ENCODE peak calls at places on chromosomes 5 and 9, in eight cellular contexts. P is tibial nerve; D is A549; X is cardiac fibroblast; K is fibroblast of lung; H is CD8-positive, alpha-beta T cell; N is kidney epithelial cell; Q is GM12864. F is an unnamed sample.

GRCh38 chr9:133510926-133511505 is 13.7 kb downstream of the MYMK start:
- DNase-seq in P (no peak), D (no peak), X (no peak), K (no peak), H (no peak), N (no peak), Q (no peak), F (no peak)

GRCh38 chr9:98263482-98264357 is 8.3 kb upstream of the TBC1D2 start:
- DNase-seq in P (peak), D (peak), X (peak), K (peak), H (peak), N (no peak), Q (peak), F (peak)

GRCh38 chr9:18566125-18566524 is 92.2 kb downstream of the ADAMTSL1 start:
- DNase-seq in P (no peak), D (no peak), X (peak), K (peak), H (no peak), N (peak), Q (no peak), F (no peak)

GRCh38 chr9:97660345-97660744 is 26.7 kb downstream of the NCBP1 start:
- DNase-seq in P (no peak), D (no peak), X (no peak), K (no peak), H (no peak), N (no peak), Q (no peak), F (no peak)

GRCh38 chr9:83106272-83106671 is 43.3 kb upstream of the RASEF start:
- DNase-seq in P (no peak), D (no peak), X (no peak), K (no peak), H (no peak), N (no peak), Q (no peak), F (no peak)

GRCh38 chr5:139708877-139709586 is 60.9 kb downstream of the CXXC5 start:
- DNase-seq in P (no peak), D (no peak), X (peak), K (peak), H (no peak), N (peak), Q (no peak), F (no peak)

GRCh38 chr5:9512452-9512851 is 33.4 kb downstream of the SEMA5A start:
- DNase-seq in P (no peak), D (no peak), X (peak), K (peak), H (no peak), N (no peak), Q (no peak), F (no peak)

GRCh38 chr5:156824241-156824640 is 25.9 kb upstream of the PPP1R2B start:
- DNase-seq in P (no peak), D (no peak), X (no peak), K (no peak), H (no peak), N (no peak), Q (no peak), F (no peak)

GRCh38 chr5:1799110-1799601 is 481 bp downstream of the MRPL36 start:
- DNase-seq in P (no peak), D (peak), X (peak), K (peak), H (no peak), N (no peak), Q (no peak), F (no peak)

GRCh38 chr9:69180670-69181069 is 6.6 kb downstream of the TJP2 start:
- DNase-seq in P (no peak), D (peak), X (peak), K (peak), H (no peak), N (peak), Q (no peak), F (peak)

GRCh38 chr5:145787001-145787400 is 48.1 kb downstream of the PRELID2 start:
- DNase-seq in P (no peak), D (no peak), X (peak), K (peak), H (no peak), N (no peak), Q (no peak), F (no peak)

GRCh38 chr9:130347931-130348330 is 82.4 kb downstream of the HMCN2 start:
- DNase-seq in P (no peak), D (no peak), X (no peak), K (no peak), H (no peak), N (no peak), Q (no peak), F (no peak)

GRCh38 chr9:6549106-6549505 is 96.4 kb downstream of the GLDC start:
- DNase-seq in P (no peak), D (no peak), X (no peak), K (no peak), H (no peak), N (no peak), Q (no peak), F (no peak)

GRCh38 chr5:33981408-33982171 is 2.9 kb downstream of the SLC45A2 start:
- DNase-seq in P (no peak), D (no peak), X (peak), K (peak), H (no peak), N (no peak), Q (no peak), F (no peak)

GRCh38 chr5:11273180-11273882 is 512.3 kb upstream of the DAP start:
- DNase-seq in P (no peak), D (no peak), X (no peak), K (no peak), H (no peak), N (no peak), Q (no peak), F (no peak)

GRCh38 chr9:132241840-132242620 is 80.2 kb downstream of the NTNG2 start:
- DNase-seq in P (no peak), D (no peak), X (peak), K (peak), H (peak), N (no peak), Q (no peak), F (no peak)

GRCh38 chr5:312845-313244 is 8.7 kb upstream of the AHRR start:
- DNase-seq in P (no peak), D (no peak), X (no peak), K (no peak), H (no peak), N (no peak), Q (no peak), F (no peak)

GRCh38 chr9:38284768-38285080 is 107.8 kb upstream of the ALDH1B1 start:
- DNase-seq in P (no peak), D (no peak), X (no peak), K (no peak), H (peak), N (no peak), Q (no peak), F (no peak)

GRCh38 chr9:88583901-88584596 is 49.1 kb downstream of the NXNL2 start:
- DNase-seq in P (no peak), D (no peak), X (peak), K (peak), H (no peak), N (no peak), Q (no peak), F (no peak)

GRCh38 chr9:95813923-95814322 is 61.6 kb upstream of the ERCC6L2 start:
- DNase-seq in P (no peak), D (no peak), X (no peak), K (no peak), H (no peak), N (peak), Q (no peak), F (no peak)

GRCh38 chr9:19498015-19498414 is 89.2 kb downstream of the ACER2 start:
- DNase-seq in P (no peak), D (no peak), X (peak), K (peak), H (no peak), N (no peak), Q (no peak), F (no peak)

GRCh38 chr9:91465420-91465819 is 41.8 kb upstream of the NFIL3 start:
- DNase-seq in P (no peak), D (no peak), X (peak), K (peak), H (no peak), N (no peak), Q (no peak), F (no peak)

GRCh38 chr9:60546406-60546805 is 367.8 kb upstream of the SPATA31A5 start:
- DNase-seq in P (no peak), D (no peak), X (no peak), K (no peak), H (no peak), N (no peak), Q (no peak), F (no peak)

GRCh38 chr9:78788101-78788500 is 491.2 kb downstream of the PSAT1 start:
- DNase-seq in P (no peak), D (no peak), X (no peak), K (peak), H (no peak), N (no peak), Q (no peak), F (no peak)

GRCh38 chr5:137194300-137194699 is 304.8 kb downstream of the SPOCK1 start:
- DNase-seq in P (no peak), D (no peak), X (no peak), K (no peak), H (no peak), N (no peak), Q (no peak), F (no peak)

GRCh38 chr9:99299214-99300102 is 77.4 kb downstream of the SEC61B start:
- DNase-seq in P (no peak), D (no peak), X (peak), K (peak), H (no peak), N (peak), Q (no peak), F (no peak)

GRCh38 chr5:142484821-142485387 is 160.1 kb upstream of the SPRY4 start:
- DNase-seq in P (no peak), D (no peak), X (peak), K (no peak), H (no peak), N (no peak), Q (no peak), F (no peak)

GRCh38 chr5:133475986-133476385 is 136.4 kb downstream of the FSTL4 start:
- DNase-seq in P (no peak), D (no peak), X (no peak), K (no peak), H (peak), N (no peak), Q (no peak), F (no peak)

GRCh38 chr9:74861773-74862172 is 25.9 kb downstream of the TRPM6 start:
- DNase-seq in P (no peak), D (no peak), X (no peak), K (no peak), H (no peak), N (no peak), Q (no peak), F (no peak)

GRCh38 chr5:13917061-13917460 is 27.4 kb downstream of the DNAH5 start:
- DNase-seq in P (no peak), D (no peak), X (no peak), K (no peak), H (no peak), N (no peak), Q (no peak), F (no peak)

GRCh38 chr5:132760043-132760420 is 12.8 kb downstream of the CCNI2 start:
- DNase-seq in P (no peak), D (no peak), X (no peak), K (no peak), H (no peak), N (no peak), Q (no peak), F (no peak)

GRCh38 chr9:72954431-72955420 is 1.9 kb upstream of the ALDH1A1 start:
- DNase-seq in P (peak), D (no peak), X (peak), K (peak), H (no peak), N (no peak), Q (no peak), F (no peak)

DNA sequence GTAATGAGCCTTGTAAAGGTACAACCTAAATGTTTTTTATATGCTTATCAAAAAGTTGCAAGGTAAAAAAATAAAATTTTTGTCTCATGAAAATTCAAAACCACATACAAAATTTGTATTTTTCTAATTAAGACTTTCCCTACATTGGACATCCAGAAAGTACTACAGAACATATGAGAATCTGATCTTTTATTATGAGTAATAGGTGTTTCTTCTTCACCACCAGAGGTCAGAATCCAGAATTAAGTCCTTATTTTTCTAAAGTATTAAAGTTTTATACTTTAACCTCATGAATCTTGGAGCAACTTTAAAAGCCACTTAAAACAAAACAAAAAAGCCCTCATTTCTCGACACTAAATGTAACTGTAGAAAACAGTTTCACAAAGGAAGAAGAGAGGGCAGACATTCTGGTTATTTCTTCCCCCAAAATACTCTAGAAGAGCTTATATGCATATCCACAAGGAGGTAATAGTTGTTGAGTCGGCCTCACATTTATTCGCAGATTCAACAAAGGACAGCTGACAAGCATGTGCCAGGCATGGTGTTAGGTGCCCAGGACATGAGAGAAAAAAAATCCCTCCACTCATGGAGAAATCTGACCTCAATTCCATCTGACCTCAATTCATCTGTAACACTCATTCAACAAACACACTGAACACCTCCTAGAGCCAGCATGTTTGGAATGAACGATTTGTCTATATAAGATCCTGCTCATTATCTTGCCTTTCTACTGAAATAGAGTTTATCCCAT is 69.2 kb downstream of the MLLT3 start:
- DNase-seq in P (no peak), D (no peak), X (peak), K (peak), H (no peak), N (no peak), Q (no peak), F (no peak)
- TF ChIP-seq CTCF in P (no peak), D (peak), X (no peak), K (no peak), H (peak), N (peak), Q (no peak), F (no peak)

GRCh38 chr5:116237917-116238502 is 153.2 kb downstream of the COMMD10 start:
- DNase-seq in P (no peak), D (no peak), X (peak), K (no peak), H (no peak), N (no peak), Q (no peak), F (no peak)
- TF ChIP-seq CTCF in P (no peak), D (no peak), X (peak), K (peak), H (no peak), N (no peak), Q (peak), F (no peak)

GRCh38 chr9:93680445-93681315 is 104.3 kb downstream of the PHF2 start:
- DNase-seq in P (peak), D (no peak), X (no peak), K (no peak), H (peak), N (no peak), Q (no peak), F (peak)
- TF ChIP-seq CTCF in P (no peak), D (no peak), X (no peak), K (peak), H (no peak), N (peak), Q (no peak), F (no peak)

GRCh38 chr5:103041071-103041676 is 78.8 kb downstream of the GIN1 start:
- DNase-seq in P (no peak), D (peak), X (peak), K (peak), H (no peak), N (peak), Q (no peak), F (no peak)
- TF ChIP-seq CTCF in P (peak), D (peak), X (peak), K (no peak), H (peak), N (peak), Q (peak), F (no peak)

GRCh38 chr5:54254482-54255198 is 55.7 kb downstream of the ARL15 start:
- DNase-seq in P (no peak), D (no peak), X (peak), K (peak), H (no peak), N (no peak), Q (no peak), F (no peak)
- TF ChIP-seq CTCF in P (no peak), D (peak), X (peak), K (no peak), H (no peak), N (no peak), Q (no peak), F (no peak)

DNA sequence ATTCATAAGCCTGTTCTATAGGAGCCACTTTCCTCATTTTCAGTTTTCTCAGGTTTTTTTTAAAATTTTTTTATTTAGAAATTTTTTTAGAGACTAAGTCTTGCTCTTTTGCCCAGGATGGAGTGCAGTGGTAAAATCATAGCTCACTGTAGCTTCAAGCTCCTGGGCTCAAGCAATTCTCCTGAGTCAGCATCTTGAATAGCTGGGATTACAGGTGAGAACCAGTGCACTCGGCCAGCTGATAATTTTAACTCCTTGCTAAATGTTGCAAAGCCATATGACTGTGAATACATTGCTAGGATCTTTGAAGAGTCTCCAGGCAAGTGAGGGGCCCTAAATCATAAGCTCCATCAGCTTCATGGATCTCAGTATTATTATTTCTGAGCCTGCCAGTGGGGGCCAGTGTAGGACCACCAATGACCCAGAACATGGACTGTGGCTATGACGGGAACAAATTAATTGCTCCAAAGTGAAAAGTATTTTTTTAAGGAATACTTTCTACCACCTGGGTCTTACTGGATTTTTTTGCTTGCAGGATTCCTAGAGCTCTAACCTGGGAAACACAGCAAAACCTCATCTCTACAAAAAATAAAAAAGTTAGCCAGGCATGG is 5.7 kb upstream of the GAPVD1 start:
- DNase-seq in P (no peak), D (peak), X (peak), K (peak), H (no peak), N (no peak), Q (no peak), F (no peak)
- TF ChIP-seq CTCF in P (no peak), D (peak), X (peak), K (peak), H (no peak), N (peak), Q (peak), F (no peak)

GRCh38 chr5:143509758-143510221 is 106.3 kb upstream of the NR3C1 start:
- DNase-seq in P (no peak), D (no peak), X (no peak), K (no peak), H (no peak), N (no peak), Q (peak), F (no peak)

GRCh38 chr5:143505354-143505753 is 101.9 kb upstream of the NR3C1 start:
- DNase-seq in P (no peak), D (no peak), X (no peak), K (no peak), H (no peak), N (no peak), Q (no peak), F (no peak)

GRCh38 chr5:143511736-143512135 is 108.2 kb upstream of the NR3C1 start:
- DNase-seq in P (no peak), D (no peak), X (no peak), K (no peak), H (no peak), N (no peak), Q (no peak), F (no peak)

GRCh38 chr5:143505934-143506333 is 102.4 kb upstream of the NR3C1 start:
- DNase-seq in P (no peak), D (no peak), X (no peak), K (no peak), H (no peak), N (no peak), Q (no peak), F (no peak)

GRCh38 chr5:143506881-143507552 is 103.5 kb upstream of the NR3C1 start:
- DNase-seq in P (no peak), D (peak), X (peak), K (peak), H (no peak), N (peak), Q (no peak), F (no peak)
- TF ChIP-seq CTCF in P (no peak), D (peak), X (peak), K (no peak), H (no peak), N (peak), Q (no peak), F (no peak)

F was measured in omental fat pad.